ENCODE peak calls at places on chromosomes 13 and 19, in four cellular contexts. One of them, this sample, is unnamed.

GRCh38 chr19:2902590-2903218 is 2.0 kb downstream of the ZNF57 start:
- DNase-seq in dorsolateral prefrontal cortex: no peak
- DNase-seq in fibroblast of the aortic adventitia: no peak
- DNase-seq in adrenal gland: no peak
- DNase-seq in this sample: no peak

GRCh38 chr19:33947565-33947964 is 150.9 kb downstream of the KCTD15 start:
- DNase-seq in dorsolateral prefrontal cortex: no peak
- DNase-seq in fibroblast of the aortic adventitia: no peak
- DNase-seq in adrenal gland: no peak
- DNase-seq in this sample: no peak

GRCh38 chr13:113493315-113493951 is 2.9 kb upstream of the DCUN1D2 start:
- DNase-seq in dorsolateral prefrontal cortex: no peak
- DNase-seq in fibroblast of the aortic adventitia: peak
- DNase-seq in adrenal gland: no peak
- DNase-seq in this sample: peak

GRCh38 chr13:112713517-112714253 is 23.8 kb downstream of the ATP11A start:
- DNase-seq in dorsolateral prefrontal cortex: no peak
- DNase-seq in fibroblast of the aortic adventitia: peak
- DNase-seq in adrenal gland: no peak
- DNase-seq in this sample: no peak

GRCh38 chr13:64083811-64084210 is 2668.2 kb upstream of the PCDH20 start:
- DNase-seq in dorsolateral prefrontal cortex: no peak
- DNase-seq in fibroblast of the aortic adventitia: no peak
- DNase-seq in adrenal gland: no peak
- DNase-seq in this sample: no peak

GRCh38 chr19:18091217-18091608 is 4.5 kb upstream of the IL12RB1 start:
- DNase-seq in dorsolateral prefrontal cortex: no peak
- DNase-seq in fibroblast of the aortic adventitia: no peak
- DNase-seq in adrenal gland: peak
- DNase-seq in this sample: no peak

GRCh38 chr19:4584670-4585460 is 25.4 kb upstream of the SEMA6B start:
- DNase-seq in dorsolateral prefrontal cortex: no peak
- DNase-seq in fibroblast of the aortic adventitia: no peak
- DNase-seq in adrenal gland: peak
- DNase-seq in this sample: no peak

GRCh38 chr13:30744686-30745085 is 9.3 kb downstream of the ALOX5AP start:
- DNase-seq in dorsolateral prefrontal cortex: no peak
- DNase-seq in fibroblast of the aortic adventitia: no peak
- DNase-seq in adrenal gland: no peak
- DNase-seq in this sample: no peak

GRCh38 chr13:44860427-44860826 is 128.8 kb downstream of the NUFIP1 start:
- DNase-seq in dorsolateral prefrontal cortex: no peak
- DNase-seq in fibroblast of the aortic adventitia: no peak
- DNase-seq in adrenal gland: no peak
- DNase-seq in this sample: no peak

GRCh38 chr19:50205681-50206138 is 2.3 kb downstream of the MYH14 start:
- DNase-seq in dorsolateral prefrontal cortex: no peak
- DNase-seq in fibroblast of the aortic adventitia: no peak
- DNase-seq in adrenal gland: no peak
- DNase-seq in this sample: no peak

GRCh38 chr19:45667620-45668341 is at the start of gene GIPR:
- DNase-seq in dorsolateral prefrontal cortex: no peak
- DNase-seq in fibroblast of the aortic adventitia: no peak
- DNase-seq in adrenal gland: peak
- DNase-seq in this sample: no peak

GRCh38 chr13:28040977-28041376 is 52.5 kb upstream of the URAD start:
- DNase-seq in dorsolateral prefrontal cortex: no peak
- DNase-seq in fibroblast of the aortic adventitia: peak
- DNase-seq in adrenal gland: no peak
- DNase-seq in this sample: no peak

GRCh38 chr19:5487222-5487621 is 32.0 kb downstream of the ZNRF4 start:
- DNase-seq in dorsolateral prefrontal cortex: no peak
- DNase-seq in fibroblast of the aortic adventitia: no peak
- DNase-seq in adrenal gland: no peak
- DNase-seq in this sample: no peak

GRCh38 chr13:33034897-33035296 is 18.7 kb downstream of the KL start:
- DNase-seq in dorsolateral prefrontal cortex: no peak
- DNase-seq in fibroblast of the aortic adventitia: no peak
- DNase-seq in adrenal gland: no peak
- DNase-seq in this sample: no peak

GRCh38 chr13:21717817-21718216 is 46.9 kb downstream of the FGF9 start:
- DNase-seq in dorsolateral prefrontal cortex: no peak
- DNase-seq in fibroblast of the aortic adventitia: no peak
- DNase-seq in adrenal gland: no peak
- DNase-seq in this sample: no peak

GRCh38 chr13:77544365-77544764 is 8.9 kb downstream of the SCEL start:
- DNase-seq in dorsolateral prefrontal cortex: no peak
- DNase-seq in fibroblast of the aortic adventitia: peak
- DNase-seq in adrenal gland: peak
- DNase-seq in this sample: peak

GRCh38 chr19:50490411-50490811 is 13.8 kb upstream of the GARIN5A start:
- DNase-seq in dorsolateral prefrontal cortex: no peak
- DNase-seq in fibroblast of the aortic adventitia: no peak
- DNase-seq in adrenal gland: no peak
- DNase-seq in this sample: no peak

GRCh38 chr19:40721140-40721486 is 4.2 kb downstream of the ITPKC start:
- DNase-seq in dorsolateral prefrontal cortex: no peak
- DNase-seq in fibroblast of the aortic adventitia: no peak
- DNase-seq in adrenal gland: no peak
- DNase-seq in this sample: no peak
- H3K4me3 ChIP-seq in dorsolateral prefrontal cortex: no peak
- H3K4me3 ChIP-seq in fibroblast of the aortic adventitia: peak
- H3K4me3 ChIP-seq in adrenal gland: no peak
- H3K4me3 ChIP-seq in this sample: no peak

GRCh38 chr19:52601025-52601973 is 31.2 kb downstream of the ZNF701 start:
- DNase-seq in dorsolateral prefrontal cortex: peak
- DNase-seq in fibroblast of the aortic adventitia: peak
- DNase-seq in adrenal gland: peak
- DNase-seq in this sample: peak
- TF ChIP-seq CTCF in dorsolateral prefrontal cortex: peak
- TF ChIP-seq CTCF in fibroblast of the aortic adventitia: peak
- TF ChIP-seq CTCF in adrenal gland: peak
- TF ChIP-seq CTCF in this sample: peak

DNA sequence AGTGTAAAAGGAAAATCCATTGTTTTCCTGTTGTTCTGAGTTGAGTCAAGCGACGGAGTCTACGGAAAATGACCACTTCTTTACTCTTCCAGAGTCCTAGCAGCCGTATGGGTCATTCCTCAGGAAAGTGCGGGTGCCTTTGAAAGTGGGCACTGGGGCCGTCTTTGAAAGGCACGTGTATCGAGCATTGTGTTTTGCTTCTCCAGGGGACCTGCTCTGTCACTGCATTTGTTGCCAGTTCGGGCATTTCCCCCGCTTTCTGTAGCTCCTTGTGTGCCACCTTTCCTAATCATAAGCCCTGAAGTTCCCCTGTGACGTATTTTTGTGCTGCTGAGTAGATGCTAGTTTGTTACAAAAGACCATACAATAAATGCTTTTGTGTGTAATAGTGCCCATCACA is 24.3 kb downstream of the SPATA13 start:
- DNase-seq in dorsolateral prefrontal cortex: no peak
- DNase-seq in fibroblast of the aortic adventitia: no peak
- DNase-seq in adrenal gland: no peak
- DNase-seq in this sample: no peak
- H3K4me3 ChIP-seq in dorsolateral prefrontal cortex: no peak
- H3K4me3 ChIP-seq in fibroblast of the aortic adventitia: no peak
- H3K4me3 ChIP-seq in adrenal gland: no peak
- H3K4me3 ChIP-seq in this sample: no peak

DNA sequence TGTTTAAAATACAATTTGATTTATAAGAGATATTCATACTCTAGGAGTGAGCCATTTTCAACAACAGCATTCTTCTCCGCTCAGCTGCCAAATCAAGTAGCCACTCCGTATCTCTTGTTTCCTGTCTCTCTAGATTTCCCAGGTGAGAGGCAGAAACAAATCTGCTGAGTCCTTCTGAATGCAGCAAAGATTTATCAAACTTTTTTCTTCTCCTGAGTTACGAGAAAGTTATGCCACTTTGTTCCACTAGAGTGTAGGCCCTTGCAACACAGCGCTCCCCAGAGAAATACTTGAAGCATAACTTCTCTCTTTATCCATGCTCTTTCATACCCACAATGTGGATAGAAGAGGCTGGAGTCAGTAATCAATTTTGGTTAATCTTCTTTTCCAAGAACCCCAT is 1960.8 kb downstream of the OLFM4 start:
- DNase-seq in dorsolateral prefrontal cortex: no peak
- DNase-seq in fibroblast of the aortic adventitia: no peak
- DNase-seq in adrenal gland: no peak
- DNase-seq in this sample: no peak
- TF ChIP-seq CTCF in dorsolateral prefrontal cortex: no peak
- TF ChIP-seq CTCF in fibroblast of the aortic adventitia: no peak
- TF ChIP-seq CTCF in adrenal gland: no peak
- TF ChIP-seq CTCF in this sample: no peak

DNA sequence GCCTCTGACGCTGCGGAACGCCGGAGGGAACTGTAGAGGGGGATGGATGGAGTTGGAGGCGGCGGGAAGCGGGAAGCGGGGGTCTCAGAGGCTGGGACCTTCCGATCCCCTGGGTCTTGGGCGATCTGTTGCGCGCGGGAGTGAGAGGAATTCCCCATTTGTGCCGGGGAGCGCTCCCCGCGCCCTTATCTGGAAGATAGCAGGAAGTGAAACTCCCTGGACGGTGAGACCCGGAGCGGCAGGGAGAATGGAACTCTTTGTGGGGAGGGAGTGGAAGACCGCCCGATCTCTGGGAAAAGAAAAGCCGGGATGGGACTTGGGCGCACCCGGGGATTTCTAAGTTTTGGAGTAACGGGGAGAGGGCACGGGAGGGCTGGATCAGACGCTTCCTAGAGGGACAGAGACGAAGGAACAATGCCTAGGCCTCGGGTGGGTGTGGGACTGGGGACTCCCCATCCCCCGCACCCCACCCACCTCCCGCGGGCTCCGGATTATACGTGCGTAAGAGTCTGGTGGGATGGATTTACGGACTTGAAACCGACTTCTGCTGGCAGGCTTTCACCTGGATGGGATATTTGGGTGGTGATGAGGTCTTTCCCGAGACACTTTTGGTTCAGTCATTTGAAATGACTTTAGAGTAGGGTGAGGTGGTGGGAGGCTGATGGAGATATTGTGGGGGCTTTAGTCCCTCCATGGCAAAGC is 495 bp downstream of the LSR start:
- DNase-seq in dorsolateral prefrontal cortex: no peak
- DNase-seq in fibroblast of the aortic adventitia: no peak
- DNase-seq in adrenal gland: peak
- DNase-seq in this sample: no peak
- H3K4me3 ChIP-seq in dorsolateral prefrontal cortex: peak
- H3K4me3 ChIP-seq in fibroblast of the aortic adventitia: no peak
- H3K4me3 ChIP-seq in adrenal gland: peak
- H3K4me3 ChIP-seq in this sample: no peak

GRCh38 chr19:29873801-29874575 is 62.2 kb downstream of the CCNE1 start:
- DNase-seq in dorsolateral prefrontal cortex: no peak
- DNase-seq in fibroblast of the aortic adventitia: no peak
- DNase-seq in adrenal gland: no peak
- DNase-seq in this sample: no peak
- TF ChIP-seq CTCF in dorsolateral prefrontal cortex: peak
- TF ChIP-seq CTCF in fibroblast of the aortic adventitia: peak
- TF ChIP-seq CTCF in adrenal gland: no peak
- TF ChIP-seq CTCF in this sample: no peak

GRCh38 chr19:16198363-16198636 is 589 bp downstream of the AP1M1 start:
- DNase-seq in dorsolateral prefrontal cortex: no peak
- DNase-seq in fibroblast of the aortic adventitia: no peak
- DNase-seq in adrenal gland: no peak
- DNase-seq in this sample: no peak

GRCh38 chr19:16200038-16200775 is 2.5 kb downstream of the AP1M1 start:
- DNase-seq in dorsolateral prefrontal cortex: no peak
- DNase-seq in fibroblast of the aortic adventitia: peak
- DNase-seq in adrenal gland: no peak
- DNase-seq in this sample: no peak

GRCh38 chr19:16197622-16198362 is at the start of gene AP1M1:
- DNase-seq in dorsolateral prefrontal cortex: peak
- DNase-seq in fibroblast of the aortic adventitia: peak
- DNase-seq in adrenal gland: peak
- DNase-seq in this sample: peak

GRCh38 chr19:16200776-16201391 is 3.2 kb downstream of the AP1M1 start:
- DNase-seq in dorsolateral prefrontal cortex: no peak
- DNase-seq in fibroblast of the aortic adventitia: no peak
- DNase-seq in adrenal gland: no peak
- DNase-seq in this sample: no peak

GRCh38 chr19:16199275-16199932 is 1.7 kb downstream of the AP1M1 start:
- DNase-seq in dorsolateral prefrontal cortex: no peak
- DNase-seq in fibroblast of the aortic adventitia: no peak
- DNase-seq in adrenal gland: no peak
- DNase-seq in this sample: no peak
- H3K4me3 ChIP-seq in dorsolateral prefrontal cortex: peak
- H3K4me3 ChIP-seq in fibroblast of the aortic adventitia: peak
- H3K4me3 ChIP-seq in adrenal gland: no peak
- H3K4me3 ChIP-seq in this sample: no peak

This sample was measured in astrocyte of the spinal cord.